ENCODE peak calls at places on chromosomes 4 and X, in nine cellular contexts. W, I, Y, L, B, V, X, Z and A are unnamed samples.

GRCh38 chr4:31651541-31651940 is 931.4 kb downstream of the PCDH7 start:
- DNase-seq in W (no peak), I (no peak), Y (no peak), L (no peak), B (no peak), V (no peak), X (no peak), Z (no peak), A (no peak)

GRCh38 chr4:139642364-139642763 is 23.3 kb upstream of the MGST2 start:
- DNase-seq in W (peak), I (no peak), Y (no peak), L (peak), B (peak), V (no peak), X (peak), Z (no peak), A (peak)

GRCh38 chr4:1541449-1542225 is 135.4 kb upstream of the NKX1-1 start:
- DNase-seq in W (no peak), I (no peak), Y (no peak), L (no peak), B (no peak), V (no peak), X (no peak), Z (no peak), A (no peak)

GRCh38 chrX:103343105-103343504 is 13.1 kb downstream of the TCEAL7 start:
- DNase-seq in W (peak), I (peak), Y (no peak), L (peak), B (peak), V (peak), X (peak), Z (peak), A (peak)

GRCh38 chrX:84046403-84046984 is 141.5 kb downstream of the RPS6KA6 start:
- DNase-seq in W (peak), I (no peak), Y (peak), L (peak), B (peak), V (peak), X (peak), Z (peak), A (peak)

GRCh38 chrX:2547746-2548145 is 47.0 kb upstream of the DHRSX start:
- DNase-seq in W (no peak), I (no peak), Y (no peak), L (no peak), B (no peak), V (no peak), X (no peak), Z (peak), A (no peak)

GRCh38 chrX:134025986-134026731 is 40.8 kb upstream of the GPC3 start:
- DNase-seq in W (no peak), I (no peak), Y (peak), L (no peak), B (no peak), V (no peak), X (no peak), Z (peak), A (no peak)

GRCh38 chrX:50081282-50081955 is 119.4 kb downstream of the AKAP4 start:
- DNase-seq in W (peak), I (no peak), Y (peak), L (peak), B (peak), V (no peak), X (peak), Z (peak), A (peak)

GRCh38 chr4:76726631-76727030 is 171.3 kb downstream of the SOWAHB start:
- DNase-seq in W (no peak), I (no peak), Y (no peak), L (no peak), B (no peak), V (no peak), X (no peak), Z (no peak), A (no peak)

GRCh38 chr4:76723916-76724315 is 174.0 kb downstream of the SOWAHB start:
- DNase-seq in W (peak), I (no peak), Y (no peak), L (peak), B (peak), V (no peak), X (peak), Z (peak), A (peak)

GRCh38 chr4:76725039-76725438 is 172.9 kb downstream of the SOWAHB start:
- DNase-seq in W (no peak), I (no peak), Y (no peak), L (no peak), B (no peak), V (no peak), X (no peak), Z (no peak), A (no peak)

GRCh38 chr4:76726141-76726540 is 171.8 kb downstream of the SOWAHB start:
- DNase-seq in W (no peak), I (no peak), Y (no peak), L (no peak), B (no peak), V (no peak), X (peak), Z (no peak), A (no peak)

GRCh38 chr4:76723373-76723772 is 174.6 kb downstream of the SOWAHB start:
- DNase-seq in W (peak), I (no peak), Y (no peak), L (peak), B (no peak), V (no peak), X (peak), Z (no peak), A (no peak)
- TF ChIP-seq CTCF in W (peak), I (no peak), Y (no peak), L (peak), B (no peak), V (peak), X (peak), Z (no peak), A (no peak)

DNA sequence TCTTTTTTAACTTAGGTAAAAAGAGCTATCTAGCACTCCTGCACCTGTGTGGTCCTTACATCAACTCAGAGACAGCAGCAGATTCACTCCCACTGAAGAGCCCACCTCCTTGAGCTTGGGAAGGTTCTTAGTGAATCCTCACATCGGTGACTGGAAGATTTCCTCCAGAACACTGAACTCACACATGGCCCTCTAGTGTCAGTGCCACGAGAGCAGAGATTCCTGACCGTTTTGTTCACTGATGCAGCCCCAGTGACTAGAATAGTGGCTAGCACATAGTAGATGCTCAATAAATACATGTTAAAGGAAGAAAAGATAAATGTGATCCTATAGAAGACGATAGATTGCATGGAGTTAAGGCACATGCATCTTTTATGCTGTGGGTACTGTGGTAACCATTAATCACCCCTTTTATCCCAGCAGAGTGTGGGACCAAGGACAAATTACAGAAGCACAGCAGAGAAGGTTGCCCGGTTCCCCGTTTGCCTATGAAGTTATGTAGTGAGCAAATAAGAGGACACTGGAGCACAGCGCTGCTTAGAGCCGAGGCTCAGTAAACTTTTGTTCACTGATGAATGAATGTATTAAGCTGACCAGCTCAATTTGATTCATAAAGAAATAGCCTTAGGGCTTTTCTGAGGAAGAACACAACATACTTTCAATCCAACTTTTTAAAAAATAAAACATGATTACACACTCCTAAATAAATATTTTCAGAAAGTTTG is 8.7 kb downstream of the GASK1B start:
- DNase-seq in W (no peak), I (no peak), Y (no peak), L (no peak), B (peak), V (no peak), X (no peak), Z (no peak), A (no peak)
- TF ChIP-seq CTCF in W (peak), I (no peak), Y (no peak), L (peak), B (no peak), V (no peak), X (no peak), Z (no peak), A (no peak)

DNA sequence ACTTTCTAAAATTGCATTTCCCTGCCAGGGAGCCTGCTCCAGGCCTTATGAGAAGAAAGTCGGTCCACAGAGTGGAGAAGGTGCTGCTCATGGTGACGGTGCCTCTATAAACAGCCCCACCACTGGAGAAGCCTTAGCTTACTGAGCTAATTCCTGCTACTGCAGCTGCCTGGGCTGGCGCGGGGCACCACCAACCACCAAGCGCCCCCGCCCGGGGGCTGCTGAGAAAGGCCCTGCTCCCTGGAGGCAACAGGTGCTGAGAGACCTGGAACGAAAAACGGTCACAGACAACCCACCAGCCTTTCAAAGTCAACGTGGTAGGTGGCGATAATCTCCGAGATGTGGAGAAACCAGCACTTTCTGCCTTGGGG is 2.9 kb downstream of the HCFC1 start:
- DNase-seq in W (no peak), I (peak), Y (no peak), L (peak), B (peak), V (no peak), X (no peak), Z (peak), A (no peak)
- TF ChIP-seq CTCF in W (no peak), I (no peak), Y (peak), L (no peak), B (no peak), V (peak), X (no peak), Z (peak), A (no peak)

GRCh38 chr4:94416981-94417380 is 34.8 kb upstream of the PDLIM5 start:
- DNase-seq in W (no peak), I (no peak), Y (no peak), L (no peak), B (no peak), V (no peak), X (no peak), Z (no peak), A (no peak)

GRCh38 chr4:94420356-94420755 is 31.4 kb upstream of the PDLIM5 start:
- DNase-seq in W (no peak), I (no peak), Y (no peak), L (no peak), B (peak), V (no peak), X (no peak), Z (no peak), A (no peak)

GRCh38 chr4:94419549-94419948 is 32.2 kb upstream of the PDLIM5 start:
- DNase-seq in W (no peak), I (no peak), Y (no peak), L (no peak), B (no peak), V (no peak), X (no peak), Z (no peak), A (no peak)

GRCh38 chr4:94416335-94416734 is 35.4 kb upstream of the PDLIM5 start:
- DNase-seq in W (no peak), I (no peak), Y (no peak), L (no peak), B (no peak), V (no peak), X (no peak), Z (no peak), A (no peak)

GRCh38 chr4:94419956-94420355 is 31.8 kb upstream of the PDLIM5 start:
- DNase-seq in W (peak), I (no peak), Y (no peak), L (no peak), B (peak), V (no peak), X (peak), Z (no peak), A (peak)
- TF ChIP-seq CTCF in W (no peak), I (no peak), Y (no peak), L (no peak), B (no peak), V (no peak), X (no peak), Z (no peak), A (no peak)

DNA sequence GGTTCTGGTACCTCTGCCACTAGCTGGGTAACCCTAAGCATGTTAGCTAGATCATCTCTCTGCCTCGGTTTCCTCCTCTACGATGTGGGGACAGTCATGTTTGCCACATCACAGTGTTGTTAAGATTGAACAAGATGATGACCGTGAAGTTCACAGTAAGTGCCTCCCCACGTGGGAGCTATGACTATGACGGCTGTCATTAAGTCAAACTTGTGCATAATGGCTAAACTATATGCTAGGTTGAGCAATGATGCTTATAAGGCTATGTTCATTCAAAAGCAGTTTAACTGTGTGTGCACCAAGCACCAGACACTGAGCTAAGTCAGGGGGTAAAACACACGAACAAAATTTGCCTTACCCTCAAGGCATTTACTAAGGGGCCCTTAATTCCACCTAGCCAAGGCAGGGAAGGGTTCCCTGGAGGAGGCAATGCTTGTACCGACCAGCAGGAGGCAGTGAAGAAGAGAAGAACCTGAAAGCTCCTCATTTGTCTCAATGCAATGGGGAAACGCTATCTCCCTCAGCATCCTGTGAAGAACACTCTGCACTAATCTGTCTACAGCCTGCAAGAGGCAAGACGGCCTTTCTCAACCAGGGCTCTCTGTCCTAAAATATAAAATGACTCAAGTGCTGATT is 52.9 kb downstream of the MAP7D2 start:
- DNase-seq in W (peak), I (no peak), Y (no peak), L (no peak), B (peak), V (no peak), X (peak), Z (peak), A (peak)
- TF ChIP-seq CTCF in W (peak), I (no peak), Y (peak), L (peak), B (peak), V (no peak), X (no peak), Z (peak), A (peak)

GRCh38 chrX:150509703-150510102 is 58.7 kb upstream of the MTM1 start:
- DNase-seq in W (no peak), I (no peak), Y (no peak), L (no peak), B (no peak), V (no peak), X (no peak), Z (no peak), A (no peak)
- TF ChIP-seq CTCF in W (no peak), I (no peak), Y (no peak), L (no peak), B (no peak), V (no peak), X (no peak), Z (no peak), A (no peak)